ENCODE peak calls at places on chromosomes 13 and 19, in nine cellular contexts. Z, D, E, I, C, S, L, Q and U are unnamed samples. For H3K9me3 and H3K4me1, the result is how much of the 10 kb centered on the place peaks cover.

GRCh38 chr19:10420444-10421239 is at the start of gene PDE4A:
- DNase-seq in Z (no peak), D (no peak), E (no peak), I (no peak), C (no peak), S (no peak), L (no peak), Q (no peak), U (no peak)

GRCh38 chr19:56400485-56400884 is 3.6 kb upstream of the ZNF583 start:
- DNase-seq in Z (no peak), D (no peak), E (no peak), I (no peak), C (no peak), S (no peak), L (no peak), Q (no peak), U (no peak)

GRCh38 chr19:9309974-9310446 is 372 bp upstream of the ZNF699 start:
- DNase-seq in Z (peak), D (peak), E (peak), I (peak), C (no peak), S (peak), L (peak), Q (no peak), U (peak)

GRCh38 chr13:64029343-64030093 is 2613.9 kb upstream of the PCDH20 start:
- DNase-seq in Z (no peak), D (no peak), E (no peak), I (no peak), C (no peak), S (no peak), L (no peak), Q (no peak), U (no peak)

GRCh38 chr13:113906566-113906965 is 42.7 kb upstream of the GAS6 start:
- DNase-seq in Z (peak), D (peak), E (no peak), I (no peak), C (no peak), S (no peak), L (no peak), Q (no peak), U (peak)

GRCh38 chr19:54707932-54708331 is 16.3 kb upstream of the KIR3DL3 start:
- DNase-seq in Z (no peak), D (no peak), E (no peak), I (no peak), C (no peak), S (no peak), L (peak), Q (no peak), U (no peak)

GRCh38 chr13:21733475-21734311 is 62.8 kb downstream of the FGF9 start:
- DNase-seq in Z (no peak), D (no peak), E (no peak), I (no peak), C (no peak), S (no peak), L (no peak), Q (no peak), U (no peak)

GRCh38 chr19:7852851-7853759 is 21.1 kb downstream of the PRR36 start:
- DNase-seq in Z (peak), D (peak), E (peak), I (no peak), C (peak), S (peak), L (peak), Q (no peak), U (peak)

GRCh38 chr13:97140611-97141010 is 81.5 kb upstream of the MBNL2 start:
- DNase-seq in Z (no peak), D (no peak), E (no peak), I (no peak), C (no peak), S (no peak), L (no peak), Q (no peak), U (no peak)

GRCh38 chr19:17743874-17744273 is 7.4 kb upstream of the FCHO1 start:
- DNase-seq in Z (no peak), D (no peak), E (no peak), I (no peak), C (peak), S (no peak), L (no peak), Q (no peak), U (no peak)

GRCh38 chr19:43469160-43469480 is 3.7 kb upstream of the LYPD3 start:
- DNase-seq in Z (no peak), D (no peak), E (no peak), I (no peak), C (no peak), S (no peak), L (no peak), Q (no peak), U (no peak)

GRCh38 chr13:76153239-76153638 is 517.1 kb downstream of the LMO7 start:
- DNase-seq in Z (no peak), D (no peak), E (no peak), I (no peak), C (no peak), S (no peak), L (no peak), Q (no peak), U (no peak)

GRCh38 chr19:8307400-8307964 is 676 bp downstream of the CD320 start:
- DNase-seq in Z (peak), D (no peak), E (peak), I (peak), C (no peak), S (peak), L (peak), Q (no peak), U (no peak)

GRCh38 chr19:2491130-2491801 is 15.3 kb downstream of the GADD45B start:
- DNase-seq in Z (peak), D (no peak), E (no peak), I (no peak), C (peak), S (peak), L (peak), Q (no peak), U (peak)

GRCh38 chr19:14554382-14554812 is 17.5 kb downstream of the NDUFB7 start:
- DNase-seq in Z (no peak), D (no peak), E (no peak), I (no peak), C (no peak), S (no peak), L (peak), Q (no peak), U (no peak)

GRCh38 chr13:26707122-26708006 is 53.2 kb downstream of the GPR12 start:
- DNase-seq in Z (no peak), D (no peak), E (peak), I (no peak), C (peak), S (peak), L (no peak), Q (no peak), U (no peak)

GRCh38 chr13:89380101-89380500 is 1708.9 kb downstream of the SLITRK5 start:
- DNase-seq in Z (peak), D (no peak), E (no peak), I (no peak), C (no peak), S (no peak), L (peak), Q (no peak), U (no peak)

GRCh38 chr19:8512115-8512967 is 1.6 kb downstream of the ZNF414 start:
- DNase-seq in Z (no peak), D (peak), E (peak), I (no peak), C (no peak), S (no peak), L (peak), Q (no peak), U (no peak)

GRCh38 chr19:32181356-32181920 is 164.0 kb upstream of the ZNF507 start:
- DNase-seq in Z (no peak), D (no peak), E (no peak), I (no peak), C (no peak), S (no peak), L (no peak), Q (no peak), U (no peak)

GRCh38 chr13:105370011-105370645 is 1165.3 kb downstream of the EFNB2 start:
- DNase-seq in Z (no peak), D (no peak), E (no peak), I (no peak), C (no peak), S (no peak), L (no peak), Q (no peak), U (no peak)

GRCh38 chr13:109616021-109616420 is 170.4 kb downstream of the IRS2 start:
- DNase-seq in Z (no peak), D (no peak), E (no peak), I (no peak), C (no peak), S (peak), L (no peak), Q (no peak), U (no peak)

GRCh38 chr19:42132030-42132628 is at the start of gene POU2F2:
- DNase-seq in Z (peak), D (no peak), E (no peak), I (no peak), C (no peak), S (peak), L (peak), Q (peak), U (no peak)

GRCh38 chr13:99203601-99204579 is 3.2 kb downstream of the UBAC2 start:
- DNase-seq in Z (no peak), D (no peak), E (no peak), I (no peak), C (no peak), S (no peak), L (no peak), Q (no peak), U (no peak)

GRCh38 chr13:96542986-96543385 is 451.3 kb downstream of the OXGR1 start:
- DNase-seq in Z (no peak), D (no peak), E (no peak), I (no peak), C (no peak), S (no peak), L (no peak), Q (no peak), U (no peak)

GRCh38 chr13:102033719-102034446 is 368.0 kb downstream of the FGF14 start:
- DNase-seq in Z (no peak), D (no peak), E (no peak), I (no peak), C (no peak), S (no peak), L (no peak), Q (no peak), U (no peak)

GRCh38 chr19:18895038-18895827 is 725 bp downstream of the CERS1 start:
- DNase-seq in Z (no peak), D (no peak), E (no peak), I (no peak), C (peak), S (peak), L (peak), Q (no peak), U (no peak)

GRCh38 chr19:872266-872951 is 12.9 kb downstream of the CFD start:
- DNase-seq in Z (peak), D (peak), E (peak), I (no peak), C (peak), S (peak), L (peak), Q (peak), U (no peak)

GRCh38 chr13:32284927-32285632 is 30.1 kb downstream of the ZAR1L start:
- DNase-seq in Z (peak), D (no peak), E (peak), I (no peak), C (peak), S (peak), L (no peak), Q (no peak), U (peak)

GRCh38 chr19:20662421-20663105 is 1.2 kb upstream of the ZNF626 start:
- DNase-seq in Z (no peak), D (peak), E (no peak), I (no peak), C (no peak), S (peak), L (no peak), Q (no peak), U (no peak)
- H3K9me3 ChIP-seq in Z (under half), D (under half), E (under half), I (under half), C (under half), S (under half), L (under half), Q (under half), U (under half)

DNA sequence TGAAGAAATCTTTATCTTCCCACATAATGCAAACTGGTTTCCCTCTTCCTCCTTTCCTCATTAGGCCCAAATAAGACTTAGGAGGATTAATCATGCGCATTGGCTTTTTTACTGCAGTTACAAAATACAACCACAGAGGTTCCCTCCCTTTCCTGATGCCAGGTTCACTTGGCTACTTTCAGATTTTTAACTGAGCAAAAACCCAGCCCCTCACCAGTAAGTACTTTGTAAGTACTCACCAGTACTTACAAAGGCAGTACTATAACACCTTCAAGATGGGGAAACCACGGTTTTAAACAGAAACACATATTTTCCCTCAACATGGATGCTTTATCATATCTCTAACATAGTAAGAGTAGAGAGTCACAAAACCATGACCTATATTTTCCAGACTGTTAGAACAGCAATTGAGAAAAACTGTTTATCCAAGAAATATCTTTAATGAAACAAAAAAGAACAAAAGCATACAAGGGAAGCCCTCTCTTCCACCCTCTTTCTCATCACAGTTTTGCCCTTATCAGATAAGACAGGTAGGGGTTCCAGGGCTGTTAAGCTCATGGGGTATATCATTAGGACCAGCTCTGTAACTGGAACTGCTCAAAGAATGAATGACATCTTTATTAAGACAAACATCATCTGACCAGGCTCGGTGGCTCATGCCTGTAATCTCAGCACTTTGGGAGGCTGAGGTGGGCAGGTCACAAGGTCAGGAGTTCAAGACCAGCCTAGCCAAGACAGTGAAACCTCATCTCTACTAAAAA is 12.7 kb downstream of the FOXO1 start:
- DNase-seq in Z (no peak), D (no peak), E (no peak), I (no peak), C (peak), S (no peak), L (no peak), Q (no peak), U (no peak)
- H3K4me1 ChIP-seq in Z (half or more), D (under half), E (under half), I (half or more), C (under half), S (half or more), L (under half), Q (under half), U (half or more)

DNA sequence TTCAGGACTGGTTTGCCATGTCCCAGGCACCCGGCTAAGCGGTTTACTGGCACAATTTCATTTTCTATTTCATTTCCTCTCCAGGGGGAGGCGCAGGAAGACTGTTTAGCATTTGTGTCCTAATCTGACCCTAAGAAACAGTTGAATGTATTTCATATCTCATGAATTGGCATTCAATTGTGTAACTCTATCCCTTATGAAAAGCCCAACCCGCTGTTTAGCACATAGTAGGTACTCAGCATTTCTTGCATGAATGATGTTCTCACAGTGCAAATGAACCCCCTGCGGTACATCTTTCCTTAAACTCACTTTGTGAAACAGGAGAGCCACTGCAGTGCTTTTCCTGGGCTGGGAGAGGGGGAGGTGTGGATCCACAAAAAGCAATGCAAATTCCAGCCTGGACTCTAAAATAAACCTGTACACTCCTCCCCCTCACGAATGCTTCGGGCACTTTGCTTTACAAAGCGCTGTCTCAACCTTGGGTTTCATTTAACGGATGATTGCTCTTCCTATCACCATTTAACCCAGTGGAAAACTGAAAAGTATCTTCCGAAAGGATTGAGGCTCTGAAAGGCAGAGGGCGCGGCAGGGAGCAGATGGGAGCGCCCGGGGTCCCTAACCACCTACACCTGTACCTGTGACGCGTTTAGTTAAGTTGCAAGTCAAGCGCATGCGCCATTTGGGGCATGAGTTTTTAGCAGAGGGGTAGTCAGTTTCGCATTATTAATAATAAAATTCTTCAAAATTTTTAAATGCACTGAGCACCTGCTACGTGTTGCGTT is 1.2 kb upstream of the EEF2 start:
- DNase-seq in Z (peak), D (peak), E (no peak), I (no peak), C (peak), S (peak), L (peak), Q (peak), U (peak)
- TF ChIP-seq POLR2A in Z (no peak), D (no peak), E (no peak), I (no peak), C (no peak), S (no peak), L (no peak), Q (no peak), U (no peak)

DNA sequence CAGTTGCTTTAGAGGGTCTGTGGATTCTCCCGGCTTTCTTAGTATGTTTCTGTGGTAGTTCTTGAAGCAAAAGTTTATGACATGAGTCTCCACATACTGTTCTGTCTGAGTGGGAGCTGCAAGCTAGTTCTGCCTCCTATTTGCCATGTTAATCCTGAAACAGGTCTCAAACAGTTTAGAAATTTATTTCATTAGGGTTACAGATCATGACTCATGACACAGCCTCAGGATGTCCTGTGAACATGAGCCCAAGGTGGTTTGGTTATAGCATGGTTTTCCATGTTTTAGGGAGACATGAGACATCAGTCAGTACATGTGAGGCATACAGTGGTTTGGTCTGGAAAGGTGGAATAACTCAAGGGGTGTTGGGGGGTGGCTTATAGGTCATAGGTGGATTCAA is 77.5 kb downstream of the FNDC3A start:
- DNase-seq in Z (no peak), D (no peak), E (no peak), I (no peak), C (no peak), S (no peak), L (no peak), Q (no peak), U (no peak)
- H3K9me3 ChIP-seq in Z (under half), D (under half), E (under half), I (under half), C (under half), S (under half), L (under half), Q (under half), U (under half)

GRCh38 chr19:51076602-51077213 is 6.0 kb downstream of the KLK14 start:
- DNase-seq in Z (no peak), D (no peak), E (no peak), I (no peak), C (no peak), S (no peak), L (no peak), Q (no peak), U (no peak)
- H3K4me1 ChIP-seq in Z (under half), D (under half), E (under half), I (under half), C (under half), S (under half), L (under half), Q (under half), U (under half)

GRCh38 chr19:46717034-46717715 is at the start of gene PRKD2:
- DNase-seq in Z (peak), D (peak), E (peak), I (peak), C (peak), S (peak), L (peak), Q (no peak), U (peak)
- TF ChIP-seq POLR2A in Z (no peak), D (peak), E (peak), I (no peak), C (peak), S (no peak), L (peak), Q (peak), U (no peak)

DNA sequence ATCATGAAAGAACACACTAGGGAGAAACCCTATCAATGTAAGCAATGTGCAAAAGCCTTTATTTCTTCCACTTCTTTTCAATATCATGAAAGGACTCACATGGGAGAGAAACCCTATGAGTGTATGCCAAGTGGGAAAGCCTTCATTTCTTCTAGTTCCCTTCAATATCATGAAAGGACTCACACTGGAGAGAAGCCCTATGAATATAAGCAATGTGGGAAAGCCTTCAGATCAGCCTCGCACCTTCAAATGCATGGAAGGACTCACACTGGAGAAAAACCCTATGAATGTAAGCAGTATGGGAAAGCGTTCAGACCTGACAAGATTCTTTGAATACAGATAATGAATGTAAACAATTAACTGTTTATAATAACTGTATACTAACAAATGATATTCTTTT is 15.0 kb upstream of the ZNF439 start:
- DNase-seq in Z (no peak), D (no peak), E (no peak), I (no peak), C (no peak), S (no peak), L (no peak), Q (no peak), U (no peak)
- H3K9me3 ChIP-seq in Z (under half), D (under half), E (under half), I (under half), C (under half), S (under half), L (half or more), Q (under half), U (under half)

GRCh38 chr13:106381083-106381482 is 154.4 kb downstream of the EFNB2 start:
- DNase-seq in Z (peak), D (no peak), E (no peak), I (no peak), C (peak), S (no peak), L (no peak), Q (no peak), U (no peak)

GRCh38 chr13:106376411-106377112 is 158.9 kb downstream of the EFNB2 start:
- DNase-seq in Z (peak), D (no peak), E (no peak), I (peak), C (peak), S (no peak), L (no peak), Q (no peak), U (peak)

GRCh38 chr13:106377341-106377740 is 158.1 kb downstream of the EFNB2 start:
- DNase-seq in Z (no peak), D (no peak), E (no peak), I (no peak), C (no peak), S (no peak), L (no peak), Q (no peak), U (no peak)

GRCh38 chr13:106375085-106375484 is 160.4 kb downstream of the EFNB2 start:
- DNase-seq in Z (no peak), D (no peak), E (no peak), I (no peak), C (no peak), S (no peak), L (no peak), Q (no peak), U (no peak)

GRCh38 chr13:106378263-106378662 is 157.2 kb downstream of the EFNB2 start:
- DNase-seq in Z (no peak), D (no peak), E (no peak), I (no peak), C (no peak), S (no peak), L (no peak), Q (no peak), U (no peak)
- H3K4me1 ChIP-seq in Z (under half), D (under half), E (under half), I (under half), C (under half), S (under half), L (under half), Q (under half), U (under half)